ENCODE peak calls at places on chromosome 14, in four cellular contexts. X, F, Q and U are unnamed samples.

GRCh38 chr14:72617391-72618011 is 276.4 kb downstream of the DPF3 start:
- DNase-seq in X (peak), F (peak), Q (no peak), U (no peak)

GRCh38 chr14:105203057-105203494 is 22.0 kb upstream of the NUDT14 start:
- DNase-seq in X (peak), F (no peak), Q (peak), U (peak)

GRCh38 chr14:68811161-68811560 is 18.3 kb upstream of the ZFP36L1 start:
- DNase-seq in X (no peak), F (no peak), Q (no peak), U (no peak)

GRCh38 chr14:71113376-71113775 is 206.1 kb downstream of the PCNX1 start:
- DNase-seq in X (no peak), F (no peak), Q (no peak), U (no peak)

GRCh38 chr14:23345987-23346692 is 6.5 kb downstream of the SLC22A17 start:
- DNase-seq in X (no peak), F (no peak), Q (no peak), U (no peak)

GRCh38 chr14:25006961-25007795 is 42.8 kb downstream of the STXBP6 start:
- DNase-seq in X (no peak), F (no peak), Q (no peak), U (no peak)

GRCh38 chr14:105067140-105067968 is 2.1 kb upstream of the GPR132 start:
- DNase-seq in X (no peak), F (no peak), Q (no peak), U (no peak)

GRCh38 chr14:24673534-24674203 is 39.7 kb upstream of the GZMB start:
- DNase-seq in X (no peak), F (no peak), Q (no peak), U (no peak)

GRCh38 chr14:68798621-68799020 is 5.8 kb upstream of the ZFP36L1 start:
- DNase-seq in X (no peak), F (no peak), Q (no peak), U (no peak)

GRCh38 chr14:101733211-101733610 is 28.3 kb upstream of the PPP2R5C start:
- DNase-seq in X (no peak), F (peak), Q (no peak), U (no peak)

GRCh38 chr14:63777024-63777423 is 49.2 kb upstream of the SGPP1 start:
- DNase-seq in X (no peak), F (no peak), Q (no peak), U (no peak)

GRCh38 chr14:31543969-31544799 is 17.0 kb upstream of the NUBPL start:
- DNase-seq in X (no peak), F (no peak), Q (no peak), U (no peak)
- TF ChIP-seq CTCF in X (peak), F (no peak), Q (no peak), U (no peak)

GRCh38 chr14:79011091-79011919 is 841.1 kb downstream of the NRXN3 start:
- DNase-seq in X (no peak), F (no peak), Q (no peak), U (no peak)
- TF ChIP-seq CTCF in X (peak), F (peak), Q (peak), U (peak)

DNA sequence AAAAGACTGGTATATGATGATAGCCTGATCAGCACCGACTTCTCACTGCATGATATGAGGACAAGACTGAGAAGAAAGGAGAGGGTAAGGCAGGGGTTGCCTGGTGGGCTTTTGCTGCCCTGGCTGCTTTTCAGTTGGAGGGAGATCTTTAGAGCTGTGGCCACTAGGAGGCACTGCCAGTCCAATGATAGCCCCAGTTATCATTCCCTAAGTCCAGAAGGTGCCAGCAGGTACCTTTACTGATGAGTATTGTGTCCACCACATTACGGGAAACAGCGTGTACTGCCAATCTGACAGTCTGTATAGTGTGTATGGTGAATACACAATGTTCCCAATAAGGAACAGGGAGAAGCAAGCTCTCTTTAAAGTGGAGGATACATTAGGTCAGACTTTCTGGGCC is 55.8 kb upstream of the CCDC175 start:
- DNase-seq in X (no peak), F (no peak), Q (no peak), U (no peak)
- TF ChIP-seq CTCF in X (peak), F (no peak), Q (no peak), U (peak)

GRCh38 chr14:106657460-106657859 is 1131.1 kb downstream of the TMEM121 start:
- DNase-seq in X (no peak), F (no peak), Q (no peak), U (no peak)
- TF ChIP-seq CTCF in X (no peak), F (no peak), Q (no peak), U (peak)

GRCh38 chr14:102902086-102902485 is 20.4 kb upstream of the AMN start:
- DNase-seq in X (no peak), F (no peak), Q (no peak), U (no peak)

GRCh38 chr14:102903248-102903888 is 19.1 kb upstream of the AMN start:
- DNase-seq in X (no peak), F (no peak), Q (no peak), U (no peak)

GRCh38 chr14:102903889-102904512 is 18.5 kb upstream of the AMN start:
- DNase-seq in X (no peak), F (no peak), Q (no peak), U (no peak)

GRCh38 chr14:102901633-102902032 is 20.8 kb upstream of the AMN start:
- DNase-seq in X (no peak), F (no peak), Q (no peak), U (no peak)

DNA sequence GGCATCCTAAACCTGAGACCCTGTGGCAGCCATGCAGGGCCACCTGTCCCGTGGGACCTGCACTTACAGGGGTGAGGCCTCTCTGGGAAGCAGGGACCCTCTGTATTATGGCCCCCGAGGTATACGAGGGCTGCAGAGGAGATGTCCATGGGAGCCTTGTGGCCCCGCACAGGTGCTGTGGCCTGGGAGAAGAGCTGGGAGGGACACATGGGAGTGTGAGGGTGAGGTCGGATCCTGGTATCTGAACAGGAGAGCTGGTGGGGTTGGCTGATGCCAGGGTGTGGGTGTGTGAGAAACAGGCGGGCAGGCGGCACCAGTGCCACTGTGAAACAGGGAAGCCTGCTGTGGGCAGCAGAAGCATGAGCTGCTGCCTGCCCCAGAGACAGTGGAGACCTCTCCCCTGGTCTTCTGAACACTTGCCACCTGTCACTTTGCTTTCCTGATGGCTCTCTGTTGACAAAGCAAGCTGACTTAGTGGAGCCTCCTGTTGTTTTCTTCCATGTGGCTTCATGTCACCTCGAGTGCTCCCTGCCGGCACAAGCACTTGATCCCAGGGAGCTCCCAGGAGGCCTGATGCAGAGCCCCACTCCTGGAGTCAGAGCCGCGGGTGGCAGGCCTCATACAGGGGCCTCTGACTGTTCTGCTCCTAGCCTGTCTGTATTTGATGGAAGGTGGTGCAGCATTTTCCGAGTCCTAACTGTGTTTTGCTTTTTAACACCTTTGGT is 19.8 kb upstream of the AMN start:
- DNase-seq in X (no peak), F (no peak), Q (no peak), U (no peak)
- TF ChIP-seq CTCF in X (no peak), F (no peak), Q (no peak), U (no peak)

DNA sequence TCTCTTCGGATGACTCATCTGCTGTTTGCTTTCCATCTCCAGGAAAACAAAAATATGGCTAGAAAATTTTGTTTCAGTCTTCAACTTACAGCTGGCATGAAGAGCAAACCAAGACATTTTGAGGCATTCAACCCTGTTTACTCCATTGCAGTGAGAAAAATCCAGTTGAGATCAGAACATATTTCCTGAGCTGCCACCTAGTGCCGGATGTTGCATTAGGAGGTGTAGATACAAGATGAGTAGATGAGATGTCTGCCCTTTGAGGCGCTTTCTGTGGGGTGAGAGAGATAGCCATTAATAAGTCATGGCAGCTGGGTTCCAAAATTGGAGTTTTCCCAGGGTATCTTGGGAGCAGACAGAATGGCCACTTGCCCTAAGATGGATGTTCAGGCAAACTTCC is 171.1 kb downstream of the PRKCH start:
- DNase-seq in X (no peak), F (no peak), Q (no peak), U (no peak)
- TF ChIP-seq CTCF in X (no peak), F (no peak), Q (no peak), U (no peak)

GRCh38 chr14:89466939-89467338 is 49.9 kb upstream of the FOXN3 start:
- DNase-seq in X (peak), F (no peak), Q (no peak), U (no peak)

GRCh38 chr14:89469210-89470198 is 52.5 kb upstream of the FOXN3 start:
- DNase-seq in X (no peak), F (no peak), Q (no peak), U (no peak)

GRCh38 chr14:89466460-89466859 is 49.4 kb upstream of the FOXN3 start:
- DNase-seq in X (no peak), F (no peak), Q (no peak), U (no peak)

DNA sequence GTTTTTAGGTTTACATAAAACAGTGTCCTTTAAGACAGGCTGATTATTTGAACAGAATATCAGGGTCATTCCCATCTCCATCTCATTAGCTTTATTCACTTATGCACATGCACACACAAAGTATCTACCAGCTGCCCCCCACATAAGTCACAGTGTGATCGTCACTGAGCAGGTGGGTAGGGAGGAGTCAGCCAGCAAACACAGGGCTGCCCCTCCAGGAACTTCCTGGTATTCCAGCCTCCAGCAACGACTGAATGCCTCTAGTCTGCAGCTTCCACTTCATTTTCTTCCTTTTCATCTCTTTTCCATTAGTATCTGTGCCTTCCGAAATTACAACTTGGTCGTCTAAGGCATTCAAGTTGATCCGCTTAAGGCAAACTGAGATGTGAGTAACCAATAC is 48.9 kb upstream of the FOXN3 start:
- DNase-seq in X (no peak), F (no peak), Q (no peak), U (no peak)
- TF ChIP-seq CTCF in X (no peak), F (no peak), Q (no peak), U (no peak)

GRCh38 chr14:30330452-30330851 is 228.5 kb upstream of the G2E3 start:
- DNase-seq in X (no peak), F (no peak), Q (no peak), U (no peak)
- TF ChIP-seq CTCF in X (peak), F (no peak), Q (no peak), U (peak)

GRCh38 chr14:96294246-96294645 is 38.2 kb downstream of the BDKRB1 start:
- DNase-seq in X (no peak), F (no peak), Q (no peak), U (no peak)

GRCh38 chr14:96299441-96299840 is 43.4 kb downstream of the BDKRB1 start:
- DNase-seq in X (no peak), F (no peak), Q (no peak), U (no peak)

GRCh38 chr14:96297999-96298398 is 42.0 kb downstream of the BDKRB1 start:
- DNase-seq in X (no peak), F (no peak), Q (no peak), U (no peak)

DNA sequence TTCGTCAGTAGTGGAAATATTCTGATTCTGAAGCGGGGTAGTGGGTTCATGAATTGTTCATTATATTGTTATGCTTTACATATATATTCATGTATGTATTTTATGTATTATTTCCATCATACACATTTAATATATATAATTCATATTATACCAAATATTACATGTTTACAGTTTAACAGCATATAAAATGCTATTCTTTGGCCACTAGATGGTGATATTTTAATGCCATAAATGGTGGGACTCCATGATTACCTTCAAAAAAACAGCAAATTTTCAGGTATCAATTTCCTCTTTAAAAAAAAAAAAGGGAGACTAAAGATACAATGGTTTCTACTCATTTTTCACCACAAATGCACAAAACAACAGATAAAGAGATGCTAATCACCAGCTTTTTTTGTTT is 41.0 kb downstream of the BDKRB1 start:
- DNase-seq in X (no peak), F (no peak), Q (no peak), U (no peak)
- TF ChIP-seq CTCF in X (peak), F (no peak), Q (peak), U (peak)

GRCh38 chr14:90383126-90383730 is 13.6 kb upstream of the CALM1 start:
- DNase-seq in X (peak), F (peak), Q (peak), U (peak)
- TF ChIP-seq CTCF in X (peak), F (no peak), Q (no peak), U (no peak)